ENCODE peak calls at places on chromosomes 13 and 19, in seven cellular contexts. J is H1, N is K562, M is A549, Y is HepG2, F is SK-N-SH, E is GM12878. S is an unnamed sample.

GRCh38 chr19:43651758-43652545 is 12.3 kb upstream of the CADM4 start:
- DNase-seq in J (no peak), N (peak), M (peak), Y (peak), F (peak), E (no peak), S (peak)

GRCh38 chr19:2329528-2329927 is 1.0 kb downstream of the SPPL2B start:
- DNase-seq in J (no peak), N (peak), M (no peak), Y (no peak), F (no peak), E (no peak), S (no peak)

GRCh38 chr19:39531834-39532232 is 819 bp downstream of the EID2B start:
- DNase-seq in J (no peak), N (no peak), M (no peak), Y (no peak), F (no peak), E (no peak), S (no peak)

GRCh38 chr19:3210347-3211017 is 14.0 kb upstream of the CELF5 start:
- DNase-seq in J (peak), N (peak), M (peak), Y (peak), F (peak), E (no peak), S (no peak)

GRCh38 chr13:19179916-19180315 is 1.7 kb downstream of the TUBA3C start:
- DNase-seq in J (no peak), N (no peak), M (no peak), Y (no peak), F (no peak), E (no peak), S (no peak)

GRCh38 chr13:40317980-40318327 is 348.5 kb downstream of the FOXO1 start:
- DNase-seq in J (no peak), N (no peak), M (no peak), Y (no peak), F (no peak), E (no peak), S (no peak)

GRCh38 chr13:43058318-43058674 is 34.9 kb downstream of the DNAJC15 start:
- DNase-seq in J (no peak), N (no peak), M (peak), Y (peak), F (no peak), E (no peak), S (peak)

GRCh38 chr19:34145741-34146202 is 26.5 kb upstream of the LSM14A start:
- DNase-seq in J (no peak), N (peak), M (peak), Y (peak), F (peak), E (no peak), S (peak)

GRCh38 chr19:29832801-29833200 is 21.0 kb downstream of the CCNE1 start:
- DNase-seq in J (no peak), N (no peak), M (no peak), Y (no peak), F (no peak), E (no peak), S (no peak)

GRCh38 chr19:44576843-44577565 is 36.4 kb upstream of the IGSF23 start:
- DNase-seq in J (no peak), N (peak), M (peak), Y (peak), F (peak), E (no peak), S (peak)

GRCh38 chr13:62875118-62875640 is 1459.5 kb upstream of the PCDH20 start:
- DNase-seq in J (no peak), N (no peak), M (no peak), Y (no peak), F (no peak), E (no peak), S (no peak)

GRCh38 chr13:44136693-44137268 is 236.8 kb upstream of the SERP2 start:
- DNase-seq in J (no peak), N (no peak), M (no peak), Y (no peak), F (no peak), E (no peak), S (no peak)

GRCh38 chr19:57583521-57584416 is at the start of gene ZIK1:
- DNase-seq in J (peak), N (peak), M (no peak), Y (peak), F (peak), E (peak), S (peak)

GRCh38 chr19:5503598-5503997 is 48.4 kb downstream of the ZNRF4 start:
- DNase-seq in J (no peak), N (no peak), M (peak), Y (no peak), F (no peak), E (no peak), S (no peak)

GRCh38 chr19:55452381-55453325 is 8.8 kb downstream of the ISOC2 start:
- DNase-seq in J (no peak), N (peak), M (peak), Y (peak), F (peak), E (no peak), S (peak)

GRCh38 chr19:55454787-55455243 is 6.6 kb downstream of the ISOC2 start:
- DNase-seq in J (no peak), N (peak), M (peak), Y (peak), F (peak), E (no peak), S (peak)

GRCh38 chr19:55455576-55456235 is 5.7 kb downstream of the ISOC2 start:
- DNase-seq in J (no peak), N (no peak), M (no peak), Y (no peak), F (no peak), E (no peak), S (no peak)

GRCh38 chr19:55451522-55452380 is 8.7 kb upstream of the SHISA7 start:
- DNase-seq in J (no peak), N (peak), M (no peak), Y (no peak), F (peak), E (no peak), S (no peak)

GRCh38 chr19:55453861-55454260 is 7.6 kb downstream of the ISOC2 start:
- DNase-seq in J (no peak), N (no peak), M (no peak), Y (no peak), F (no peak), E (no peak), S (no peak)
- H3K27ac ChIP-seq in J (no peak), N (no peak), M (no peak), Y (no peak), F (no peak), E (no peak), S (no peak)

DNA sequence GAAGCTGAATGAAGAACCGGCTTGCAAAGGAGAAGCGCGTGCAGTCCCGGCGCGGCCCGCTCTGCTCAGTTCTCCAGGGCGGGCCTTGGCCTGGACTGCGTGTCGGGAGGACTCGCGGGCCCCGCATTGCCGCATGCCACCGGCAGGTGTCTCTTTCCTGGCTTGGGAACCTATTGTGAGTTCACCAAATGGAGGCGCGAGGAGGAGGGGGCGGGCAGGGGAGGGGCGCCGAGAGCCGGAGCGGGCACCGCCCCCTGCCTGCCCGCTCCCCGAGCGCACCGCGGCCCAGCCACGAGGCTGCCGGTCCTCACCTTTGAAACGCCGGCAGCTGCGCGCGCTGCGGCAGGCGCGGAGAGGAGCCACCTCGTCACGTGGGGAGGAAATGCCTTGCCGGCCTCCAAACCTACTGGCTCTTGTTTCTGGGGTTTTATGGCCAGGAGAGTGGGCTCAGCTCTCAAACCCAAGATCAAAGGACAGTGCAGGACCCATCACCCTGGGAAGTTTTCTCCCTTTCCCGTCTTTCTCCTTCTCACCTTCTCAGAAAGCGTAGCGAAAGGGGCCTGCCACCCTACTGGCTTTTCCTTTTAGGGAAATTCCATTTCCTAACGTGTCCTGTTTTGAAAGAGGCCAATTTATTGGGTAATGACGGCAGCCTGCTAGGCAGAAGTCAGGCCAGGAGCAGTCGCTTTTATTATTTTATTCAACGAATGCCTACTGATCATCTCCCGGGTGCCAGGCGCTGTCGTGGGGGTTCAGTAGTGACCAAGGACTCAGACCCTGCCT is 13.8 kb upstream of the UBE2L5 start:
- DNase-seq in J (peak), N (peak), M (peak), Y (peak), F (peak), E (no peak), S (peak)
- TF ChIP-seq RFX5 in J (no peak), N (no peak), M (no peak), Y (no peak), F (no peak), E (no peak), S (no peak)

GRCh38 chr13:85590231-85590931 is 208.8 kb downstream of the SLITRK6 start:
- DNase-seq in J (no peak), N (no peak), M (peak), Y (no peak), F (no peak), E (no peak), S (no peak)
- H3K27ac ChIP-seq in J (no peak), N (no peak), M (peak), Y (no peak), F (no peak), E (no peak), S (no peak)

GRCh38 chr19:14150770-14151661 is 14.6 kb upstream of the ASF1B start:
- DNase-seq in J (no peak), N (no peak), M (no peak), Y (no peak), F (peak), E (no peak), S (no peak)

GRCh38 chr19:14150041-14150769 is 13.8 kb upstream of the ASF1B start:
- DNase-seq in J (no peak), N (no peak), M (no peak), Y (no peak), F (peak), E (no peak), S (no peak)

GRCh38 chr19:14149011-14149410 is 12.6 kb upstream of the ASF1B start:
- DNase-seq in J (no peak), N (no peak), M (no peak), Y (no peak), F (no peak), E (no peak), S (no peak)

GRCh38 chr19:14147797-14148605 is 11.6 kb upstream of the ASF1B start:
- DNase-seq in J (no peak), N (peak), M (peak), Y (peak), F (peak), E (no peak), S (peak)

GRCh38 chr19:14149509-14149994 is 13.2 kb upstream of the ASF1B start:
- DNase-seq in J (no peak), N (no peak), M (no peak), Y (no peak), F (peak), E (no peak), S (no peak)
- TF ChIP-seq RFX5 in J (no peak), N (no peak), M (no peak), Y (no peak), F (no peak), E (no peak), S (no peak)

GRCh38 chr19:15640904-15641597 is 354 bp downstream of the CYP4F3 start:
- DNase-seq in J (no peak), N (no peak), M (peak), Y (peak), F (no peak), E (no peak), S (no peak)

GRCh38 chr19:15642807-15643206 is 2.1 kb downstream of the CYP4F3 start:
- DNase-seq in J (no peak), N (no peak), M (no peak), Y (no peak), F (no peak), E (no peak), S (no peak)

GRCh38 chr19:15643387-15643786 is 2.7 kb downstream of the CYP4F3 start:
- DNase-seq in J (no peak), N (no peak), M (no peak), Y (peak), F (no peak), E (no peak), S (no peak)

GRCh38 chr19:15641901-15642491 is 1.3 kb downstream of the CYP4F3 start:
- DNase-seq in J (no peak), N (no peak), M (no peak), Y (no peak), F (no peak), E (no peak), S (no peak)

DNA sequence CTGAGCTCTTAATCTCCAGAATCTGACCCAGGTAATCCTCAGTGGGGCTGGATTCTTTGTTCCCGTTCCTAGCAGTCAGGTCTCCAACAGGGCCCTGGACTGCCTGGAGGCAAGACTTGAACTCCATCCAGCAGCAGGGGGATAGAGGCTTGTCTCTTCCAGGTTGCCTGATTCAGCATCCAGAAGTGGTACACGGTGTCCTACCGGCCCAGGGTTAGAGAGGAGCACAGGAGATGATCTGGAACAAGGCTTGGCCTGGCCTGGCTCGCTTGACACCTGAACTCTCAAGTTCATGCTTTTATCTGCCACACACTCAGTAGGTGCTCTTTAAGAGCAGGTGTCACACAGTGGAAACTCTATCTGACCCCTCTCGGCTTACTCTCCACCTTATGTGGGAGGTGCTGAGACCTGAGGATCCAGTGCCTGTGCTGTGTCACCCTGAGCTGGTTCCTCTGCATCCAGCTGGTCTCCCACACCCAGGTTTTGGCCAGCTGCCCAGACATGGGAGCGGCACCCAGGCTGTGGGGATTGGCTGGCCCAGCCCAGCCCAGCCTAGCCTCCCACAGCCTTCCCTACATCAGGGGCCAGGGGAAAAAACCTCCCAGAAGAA is at the start of gene CYP4F3:
- DNase-seq in J (no peak), N (peak), M (peak), Y (peak), F (peak), E (no peak), S (no peak)
- H3K27ac ChIP-seq in J (no peak), N (no peak), M (peak), Y (peak), F (no peak), E (no peak), S (no peak)

S was measured in IMR-90.